ENCODE peak calls at places on chromosomes 11 and 22, in five cellular contexts. U, P, G, C and Y are unnamed samples.

GRCh38 chr11:12599408-12600143 is 74.6 kb upstream of the TEAD1 start:
- DNase-seq in U (peak; percentile 55), P (peak; percentile 25), G (peak; percentile 22), C (peak; percentile 41), Y (peak; percentile 7)

GRCh38 chr11:72783144-72783910 is 10.5 kb downstream of the STARD10 start:
- DNase-seq in U (no peak), P (peak; percentile 74), G (no peak), C (no peak), Y (no peak)

GRCh38 chr11:65918211-65919150 is at the start of gene C11orf68:
- DNase-seq in U (peak; percentile 63), P (peak; percentile 52), G (no peak), C (no peak), Y (no peak)

GRCh38 chr11:45336136-45336535 is 50.0 kb upstream of the SYT13 start:
- DNase-seq in U (no peak), P (no peak), G (no peak), C (no peak), Y (no peak)

GRCh38 chr11:70541176-70541575 is 142.8 kb downstream of the CTTN start:
- DNase-seq in U (no peak), P (no peak), G (no peak), C (no peak), Y (no peak)

GRCh38 chr11:105179542-105180278 is 40.1 kb upstream of the CARD18 start:
- DNase-seq in U (peak; percentile 9), P (peak; percentile 21), G (no peak), C (no peak), Y (no peak)

GRCh38 chr11:122100222-122101080 is 15.6 kb downstream of the BLID start:
- DNase-seq in U (peak; percentile 77), P (no peak), G (peak; percentile 58), C (peak; percentile 55), Y (peak; percentile 36)

GRCh38 chr11:36162282-36162825 is 126.9 kb downstream of the COMMD9 start:
- DNase-seq in U (no peak), P (no peak), G (no peak), C (no peak), Y (no peak)

GRCh38 chr11:43989162-43989961 is 46.9 kb downstream of the C11orf96 start:
- DNase-seq in U (peak; percentile 63), P (no peak), G (peak; percentile 62), C (peak; percentile 77), Y (no peak)

GRCh38 chr11:116454020-116454645 is 318.7 kb downstream of the BUD13 start:
- DNase-seq in U (peak; percentile 48), P (peak; percentile 82), G (peak; percentile 39), C (peak; percentile 19), Y (peak; percentile 40)

DNA sequence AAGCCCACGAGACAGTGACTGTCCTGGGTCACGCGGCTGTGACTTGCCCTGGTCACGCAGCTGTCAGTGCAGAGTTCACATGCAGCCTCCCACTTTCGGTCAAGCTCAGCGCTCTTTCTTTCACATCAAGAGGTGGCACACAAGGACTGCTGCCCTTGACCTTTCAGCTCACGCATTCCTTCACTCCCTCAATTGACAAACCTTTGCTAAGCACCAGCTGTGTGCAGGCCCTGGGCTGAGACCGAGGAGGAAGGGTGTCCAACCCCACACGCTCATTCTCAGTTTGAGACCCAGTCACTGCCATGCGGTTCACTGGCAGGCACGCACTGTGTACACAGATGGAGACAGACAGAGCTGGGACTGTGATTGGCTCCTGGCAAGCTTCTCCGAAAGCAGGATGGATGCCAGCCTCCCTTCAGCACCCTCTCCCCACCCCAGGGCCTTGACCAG is 70.3 kb downstream of the SCUBE1 start:
- DNase-seq in U (peak; percentile 35), P (no peak), G (no peak), C (no peak), Y (no peak)
- H3K27ac ChIP-seq in U (no peak overlapping the region), P (no peak overlapping the region), G (no peak overlapping the region), C (no peak overlapping the region), Y (no peak overlapping the region)

GRCh38 chr22:28629420-28630184 is 50.0 kb downstream of the TTC28 start:
- DNase-seq in U (no peak), P (no peak), G (no peak), C (no peak), Y (no peak)

GRCh38 chr22:28630185-28630580 is 49.5 kb downstream of the TTC28 start:
- DNase-seq in U (no peak), P (no peak), G (no peak), C (no peak), Y (no peak)

GRCh38 chr22:28627791-28628190 is 51.8 kb downstream of the TTC28 start:
- DNase-seq in U (no peak), P (no peak), G (no peak), C (no peak), Y (no peak)

GRCh38 chr22:28628766-28629165 is 50.9 kb downstream of the TTC28 start:
- DNase-seq in U (no peak), P (no peak), G (no peak), C (no peak), Y (no peak)
- H3K27me3 ChIP-seq in U (no peaks in the 10 kb centered on the region), P (no peaks in the 10 kb centered on the region), G (no peaks in the 10 kb centered on the region), C (no peaks in the 10 kb centered on the region), Y (no peaks in the 10 kb centered on the region)

GRCh38 chr11:14552089-14552488 is 31.9 kb upstream of the PSMA1 start:
- DNase-seq in U (peak; percentile 10), P (no peak), G (no peak), C (no peak), Y (no peak)
- H3K27ac ChIP-seq in U (no peak overlapping the region), P (no peak overlapping the region), G (peak overlapping the region; percentile 35), C (peak overlapping the region; percentile 67), Y (no peak overlapping the region)

GRCh38 chr11:17575431-17576425 is 28.7 kb downstream of the OTOG start:
- DNase-seq in U (no peak), P (no peak), G (peak; percentile 7), C (no peak), Y (no peak)
- H3K27me3 ChIP-seq in U (no peaks in the 10 kb centered on the region), P (no peaks in the 10 kb centered on the region), G (no peaks in the 10 kb centered on the region), C (no peaks in the 10 kb centered on the region), Y (no peaks in the 10 kb centered on the region)

GRCh38 chr22:37635157-37635556 is 4.3 kb upstream of the SH3BP1 start:
- DNase-seq in U (no peak), P (no peak), G (no peak), C (no peak), Y (no peak)
- H3K27ac ChIP-seq in U (peak overlapping the region; percentile 91), P (peak overlapping the region; percentile 84), G (peak overlapping the region; percentile 90), C (no peak overlapping the region), Y (no peak overlapping the region)

GRCh38 chr22:19559956-19560355 is 35.7 kb upstream of the CLDN5 start:
- DNase-seq in U (no peak), P (no peak), G (no peak), C (no peak), Y (no peak)
- H3K27me3 ChIP-seq in U (no peaks in the 10 kb centered on the region), P (no peaks in the 10 kb centered on the region), G (no peaks in the 10 kb centered on the region), C (no peaks in the 10 kb centered on the region), Y (no peaks in the 10 kb centered on the region)

GRCh38 chr22:45978275-45978713 is 1.3 kb upstream of the WNT7B start:
- DNase-seq in U (no peak), P (no peak), G (no peak), C (no peak), Y (no peak)

GRCh38 chr22:45975266-45976161 is 1.4 kb downstream of the WNT7B start:
- DNase-seq in U (peak; percentile 34), P (no peak), G (no peak), C (no peak), Y (peak; percentile 65)

GRCh38 chr22:45977003-45977395 is at the start of gene WNT7B:
- DNase-seq in U (peak; percentile 50), P (no peak), G (no peak), C (no peak), Y (peak; percentile 58)

GRCh38 chr22:45977551-45978274 is 751 bp upstream of the WNT7B start:
- DNase-seq in U (peak; percentile 62), P (no peak), G (no peak), C (no peak), Y (peak; percentile 31)

DNA sequence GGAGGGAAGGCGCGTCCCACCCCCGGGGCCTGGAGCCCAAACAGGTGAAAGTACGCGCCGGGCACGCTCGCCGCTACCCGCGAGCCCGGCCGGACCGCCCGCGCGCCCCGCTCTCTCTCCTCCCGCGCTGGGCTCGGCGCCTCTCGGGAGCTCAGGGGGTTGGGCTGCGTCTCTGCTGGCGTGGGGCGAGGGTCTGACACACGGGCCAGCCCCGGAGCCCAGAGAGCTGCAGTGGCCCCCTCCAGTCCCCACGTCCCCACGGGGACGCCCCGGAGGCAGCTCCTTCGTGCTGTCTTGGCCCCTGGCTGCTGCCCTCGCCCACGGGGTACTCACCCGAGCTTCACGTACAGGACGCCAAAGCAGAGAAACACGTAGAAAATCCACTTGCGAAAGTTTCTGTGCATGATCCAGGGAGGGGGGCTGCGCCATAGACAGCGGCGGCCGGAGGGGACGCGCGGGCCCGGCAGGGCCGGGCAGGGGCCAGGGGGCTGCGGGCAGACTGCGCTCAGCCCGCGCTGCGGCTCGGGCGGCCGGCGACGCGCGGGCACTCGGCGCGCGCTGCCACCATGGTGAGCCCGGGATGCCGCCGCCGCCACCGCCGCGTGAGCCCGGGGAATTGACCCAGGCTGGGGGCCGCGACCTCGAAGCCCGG is 485 bp downstream of the WNT7B start:
- DNase-seq in U (peak; percentile 20), P (no peak), G (no peak), C (no peak), Y (no peak)
- H3K27ac ChIP-seq in U (no peak overlapping the region), P (no peak overlapping the region), G (no peak overlapping the region), C (no peak overlapping the region), Y (peak overlapping the region; percentile 53)

GRCh38 chr11:20162340-20162739 is 2.1 kb upstream of the DBX1 start:
- DNase-seq in U (no peak), P (no peak), G (no peak), C (no peak), Y (no peak)
- H3K27me3 ChIP-seq in U (peaks cover 100% of the 10 kb centered on the region), P (peaks cover 57% of the 10 kb centered on the region), G (peaks cover 97% of the 10 kb centered on the region), C (peaks cover 5% of the 10 kb centered on the region), Y (peaks cover 58% of the 10 kb centered on the region)